ENCODE peak calls at places on chromosomes 13 and 19, in five cellular contexts. A, I, F, Z and V are unnamed samples.

GRCh38 chr13:110216006-110216402 is 91.0 kb downstream of the COL4A1 start:
- DNase-seq in A (no peak), Z (no peak), F (no peak), I (no peak), V (no peak)

GRCh38 chr19:30116984-30117555 is 175.0 kb downstream of the URI1 start:
- DNase-seq in F (no peak), I (peak), Z (no peak), A (no peak), V (no peak)

GRCh38 chr13:78420814-78421213 is 182.5 kb downstream of the POU4F1 start:
- DNase-seq in Z (peak), I (no peak), A (no peak), F (no peak), V (no peak)

GRCh38 chr19:10010247-10010691 is at the start of gene COL5A3:
- DNase-seq in Z (no peak), F (no peak), A (no peak), I (peak), V (no peak)

GRCh38 chr13:43268632-43269031 is 245.2 kb downstream of the DNAJC15 start:
- DNase-seq in F (no peak), Z (no peak), A (no peak), I (no peak), V (no peak)

GRCh38 chr19:49491030-49491803 is 3.8 kb downstream of the RPL13A start:
- DNase-seq in A (no peak), I (no peak), F (no peak), Z (no peak), V (no peak)

GRCh38 chr13:97058896-97059295 is 64.6 kb upstream of the OXGR1 start:
- DNase-seq in F (no peak), Z (no peak), A (no peak), I (no peak), V (no peak)

GRCh38 chr13:52804202-52804641 is 44.2 kb downstream of the PCDH8 start:
- DNase-seq in A (no peak), Z (no peak), I (no peak), F (no peak), V (no peak)

GRCh38 chr13:32426981-32427851 is 714 bp downstream of the N4BP2L1 start:
- DNase-seq in Z (no peak), F (no peak), I (peak), A (no peak), V (peak)

GRCh38 chr19:31348416-31349159 is 648 bp downstream of the TSHZ3 start:
- DNase-seq in I (peak), A (no peak), F (no peak), Z (no peak), V (no peak)

GRCh38 chr19:28710278-28710677 is 502.7 kb downstream of the UQCRFS1 start:
- DNase-seq in A (peak), I (peak), F (peak), Z (peak), V (peak)
- TF ChIP-seq JUNB in A (no peak), I (no peak), F (no peak), Z (no peak), V (no peak)

DNA sequence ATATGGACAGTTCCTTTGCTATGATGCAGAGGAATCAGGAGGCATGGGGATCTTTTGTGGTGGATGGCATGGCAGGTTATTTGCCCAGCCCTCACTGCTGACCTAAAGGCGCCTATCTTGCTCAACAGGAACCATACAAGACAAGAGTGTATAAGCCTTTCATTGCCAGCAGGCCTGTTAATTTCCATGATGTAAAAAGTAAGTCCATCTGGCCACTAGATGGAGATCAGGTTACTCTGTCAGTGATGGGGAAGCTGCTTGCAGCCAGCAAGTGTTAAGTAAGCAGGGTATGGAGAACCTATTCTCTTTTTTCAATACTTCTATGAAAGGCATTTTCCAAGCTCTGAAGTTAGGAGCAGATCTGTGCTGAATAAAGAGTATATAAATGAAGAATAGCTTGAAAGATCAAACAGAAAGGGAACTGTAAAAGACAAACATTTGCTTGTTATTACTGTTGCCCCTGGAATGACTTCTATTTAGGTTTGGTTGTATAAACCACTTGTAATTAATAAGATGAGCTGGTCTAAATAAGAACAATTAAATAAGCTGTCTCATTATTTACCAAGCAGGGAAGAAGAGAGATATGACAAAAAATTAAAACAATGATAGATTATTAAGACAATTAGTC is 210.9 kb downstream of the RGCC start:
- DNase-seq in I (peak), Z (peak), A (peak), F (peak), V (peak)
- TF ChIP-seq JUNB in I (no peak), Z (no peak), A (no peak), F (no peak), V (no peak)

GRCh38 chr13:30936920-30937319 is 4.5 kb downstream of the TEX26 start:
- DNase-seq in A (no peak), F (no peak), I (no peak), Z (no peak), V (no peak)

GRCh38 chr13:30933334-30933681 is 852 bp downstream of the TEX26 start:
- DNase-seq in I (no peak), Z (no peak), A (no peak), F (no peak), V (no peak)

GRCh38 chr13:30932481-30933333 is at the start of gene TEX26:
- DNase-seq in Z (no peak), F (no peak), A (no peak), I (peak), V (no peak)

GRCh38 chr13:30934803-30935202 is 2.3 kb downstream of the TEX26 start:
- DNase-seq in Z (no peak), F (no peak), A (no peak), I (no peak), V (no peak)

DNA sequence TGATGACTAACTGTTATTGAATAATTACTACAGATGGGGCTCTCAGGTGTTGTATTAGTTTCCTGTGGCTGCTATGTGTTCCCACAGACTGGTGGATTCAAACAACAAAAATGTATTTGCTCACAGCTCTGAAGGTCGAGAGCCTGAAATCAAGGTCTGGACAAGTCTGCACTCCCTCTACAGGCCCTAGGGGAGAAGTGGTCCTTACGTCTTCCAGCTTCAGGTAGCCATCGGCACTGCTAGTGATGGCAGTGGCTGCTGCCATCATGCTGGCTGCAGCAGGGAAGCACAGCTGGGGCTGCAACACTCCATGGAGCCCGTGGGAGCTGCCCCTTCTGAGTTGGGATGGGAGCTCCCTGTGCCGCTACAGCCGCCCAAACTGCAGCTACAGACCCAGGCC is 1.9 kb downstream of the TEX26 start:
- DNase-seq in I (peak), F (peak), A (no peak), Z (no peak), V (no peak)
- TF ChIP-seq JUNB in I (no peak), F (no peak), A (no peak), Z (no peak), V (no peak)

GRCh38 chr19:40690050-40690698 is at the start of gene NUMBL:
- DNase-seq in I (no peak), A (no peak), Z (no peak), F (no peak), V (no peak)

GRCh38 chr19:40690699-40691420 is 409 bp upstream of the NUMBL start:
- DNase-seq in Z (peak), F (no peak), I (peak), A (peak), V (peak)

GRCh38 chr19:40688987-40689338 is 1.5 kb downstream of the NUMBL start:
- DNase-seq in A (no peak), F (no peak), I (no peak), Z (no peak), V (no peak)

GRCh38 chr19:40688294-40688693 is 2.2 kb downstream of the NUMBL start:
- DNase-seq in A (no peak), I (no peak), Z (no peak), F (no peak), V (no peak)

DNA sequence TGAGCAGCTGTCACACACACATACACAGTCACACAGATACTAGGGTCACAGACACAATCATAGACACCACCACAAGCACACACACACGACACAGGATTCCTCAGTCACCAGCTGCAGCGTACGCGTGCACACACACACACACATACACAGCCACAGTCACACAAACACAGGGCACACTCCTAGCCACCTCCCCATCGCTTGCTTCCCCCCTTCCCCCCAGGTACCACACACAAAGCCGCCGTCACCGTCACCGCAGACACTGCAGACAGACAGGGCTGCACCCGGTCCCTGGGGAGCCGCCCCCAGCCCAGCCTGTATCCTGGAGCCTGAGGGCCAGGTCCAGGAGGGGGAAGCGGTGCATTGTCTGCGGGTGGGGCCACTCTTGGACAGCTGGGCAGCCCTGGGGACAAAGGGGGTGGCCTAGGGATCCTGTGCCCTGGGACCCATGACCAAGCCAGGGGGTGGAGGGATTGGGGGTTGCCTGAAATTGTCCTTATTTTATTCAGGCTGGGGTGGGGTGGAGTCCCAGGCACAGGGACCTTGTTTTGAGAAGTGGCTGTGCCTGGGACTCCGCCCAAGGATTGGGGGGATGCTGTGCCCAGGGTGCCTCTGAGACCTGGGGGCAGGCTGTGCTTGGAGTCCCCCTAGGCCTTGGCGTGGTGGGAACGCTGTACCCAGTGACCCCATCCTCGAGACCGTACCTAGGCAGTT is 957 bp downstream of the NUMBL start:
- DNase-seq in F (no peak), Z (no peak), I (peak), A (peak), V (no peak)
- TF ChIP-seq JUNB in F (no peak), Z (no peak), I (no peak), A (no peak), V (no peak)

DNA sequence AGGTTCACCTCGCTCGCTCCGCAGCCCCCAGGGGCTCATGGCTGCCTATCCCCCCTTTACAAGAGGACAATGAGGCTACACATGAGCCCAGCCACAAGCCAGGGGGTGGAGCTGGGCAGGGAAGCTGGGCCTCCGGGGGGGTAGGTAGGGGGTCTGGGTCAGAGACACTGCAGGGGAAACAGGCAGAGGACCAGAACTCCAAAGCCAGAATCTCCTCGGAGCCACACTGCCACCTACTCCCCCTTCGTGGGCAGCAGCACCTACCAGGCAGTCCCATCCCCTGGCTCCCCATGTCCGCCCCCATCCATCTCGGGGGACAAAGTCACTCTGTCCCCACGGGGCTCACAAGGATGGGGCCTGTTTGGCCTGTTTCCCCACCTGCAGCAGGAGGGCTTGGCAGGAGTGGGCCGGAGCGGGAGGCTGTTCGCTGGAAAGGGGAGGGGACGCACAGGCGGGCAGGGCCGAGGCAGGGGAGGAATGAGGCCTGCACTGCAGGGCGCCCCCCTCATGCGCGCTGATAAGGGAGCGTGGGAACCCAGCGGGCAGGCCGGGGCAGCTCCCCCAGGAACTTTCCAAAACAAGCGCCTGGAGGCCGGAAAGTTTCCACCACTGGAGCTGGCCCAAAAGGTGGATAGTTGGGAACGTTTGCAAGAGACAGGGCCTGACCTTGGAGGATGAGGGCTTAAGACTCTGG is 545 bp upstream of the ISYNA1 start:
- DNase-seq in A (peak), Z (no peak), I (peak), F (peak), V (no peak)
- TF ChIP-seq JUNB in A (no peak), Z (no peak), I (no peak), F (no peak), V (no peak)

GRCh38 chr13:50396001-50396400 is 380.8 kb downstream of the KCNRG start:
- DNase-seq in I (no peak), F (no peak), Z (no peak), A (no peak), V (no peak)
- TF ChIP-seq JUNB in I (no peak), F (no peak), Z (no peak), A (no peak), V (no peak)

DNA sequence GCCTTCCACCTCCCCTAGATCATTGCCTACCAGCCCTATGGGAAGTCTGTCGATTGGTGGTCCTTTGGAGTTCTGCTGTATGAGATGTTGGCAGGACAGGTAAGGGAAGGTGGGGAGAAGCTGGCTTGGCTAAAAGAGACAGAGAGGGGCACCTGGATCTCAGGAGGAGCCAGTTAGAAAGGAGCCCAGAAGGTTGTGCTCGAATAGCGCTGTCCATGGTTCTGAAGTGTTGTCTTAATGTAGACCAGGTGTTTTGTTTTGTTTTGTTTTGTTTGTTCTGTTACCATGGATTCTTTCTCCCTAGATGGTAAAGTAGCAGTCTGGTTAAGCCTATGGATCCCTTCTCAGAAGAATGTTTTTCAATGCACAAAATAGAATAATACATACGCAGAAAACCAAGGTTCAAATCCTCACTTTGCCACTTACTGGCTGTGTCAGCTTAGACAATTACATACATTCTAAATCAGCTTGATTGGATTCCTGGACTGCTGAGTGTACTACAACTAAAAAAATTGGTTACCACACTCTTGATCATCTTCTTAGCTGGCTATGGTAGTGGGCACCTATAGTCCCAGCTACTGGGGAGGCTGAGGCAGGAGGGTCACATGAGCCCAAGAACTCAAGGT is 5.9 kb upstream of the CACNG7 start:
- DNase-seq in A (peak), Z (no peak), F (peak), I (peak), V (peak)
- TF ChIP-seq JUNB in A (no peak), Z (no peak), F (no peak), I (no peak), V (no peak)

GRCh38 chr13:94658926-94659649 is 53.3 kb downstream of the SOX21 start:
- DNase-seq in I (peak), F (no peak), Z (no peak), A (peak), V (peak)
- TF ChIP-seq JUNB in I (no peak), F (no peak), Z (no peak), A (no peak), V (no peak)

GRCh38 chr19:47432091-47432490 is 12.8 kb upstream of the MEIS3 start:
- DNase-seq in I (no peak), A (no peak), Z (no peak), F (no peak), V (no peak)

GRCh38 chr19:47435196-47435595 is 15.9 kb upstream of the MEIS3 start:
- DNase-seq in F (no peak), A (no peak), I (no peak), Z (peak), V (no peak)

GRCh38 chr19:47434088-47434487 is 14.8 kb upstream of the MEIS3 start:
- DNase-seq in A (no peak), F (no peak), Z (no peak), I (no peak), V (no peak)

GRCh38 chr19:47432499-47432898 is 13.2 kb upstream of the MEIS3 start:
- DNase-seq in F (no peak), Z (no peak), I (no peak), A (no peak), V (no peak)

GRCh38 chr19:47433121-47433520 is 13.8 kb upstream of the MEIS3 start:
- DNase-seq in F (no peak), I (no peak), Z (no peak), A (no peak), V (no peak)
- TF ChIP-seq JUNB in F (no peak), I (no peak), Z (no peak), A (no peak), V (no peak)